ENCODE peak calls at places on chromosomes 4 and X, in seven cellular contexts. B is cardiac fibroblast, M is mucosa of descending colon, W is suprapubic skin, J is epithelial cell of proximal tubule, Z is pancreas, E is adrenal gland. I is an unnamed sample.

GRCh38 chr4:38615847-38616246 is 48.2 kb upstream of the KLF3 start:
- DNase-seq in B (no peak), M (no peak), W (no peak), J (no peak), Z (no peak), E (no peak), I (no peak)

GRCh38 chr4:1375761-1376322 is 28.8 kb downstream of the UVSSA start:
- DNase-seq in B (no peak), M (no peak), W (peak), J (no peak), Z (no peak), E (peak), I (no peak)

GRCh38 chr4:155952546-155952945 is 1.1 kb downstream of the CTSO start:
- DNase-seq in B (peak), M (no peak), W (no peak), J (no peak), Z (no peak), E (no peak), I (peak)

GRCh38 chr4:8376361-8377102 is 64.0 kb downstream of the ACOX3 start:
- DNase-seq in B (no peak), M (no peak), W (no peak), J (no peak), Z (no peak), E (no peak), I (peak)

GRCh38 chrX:103275947-103276567 is 493 bp downstream of the TCEAL5 start:
- DNase-seq in B (no peak), M (no peak), W (no peak), J (no peak), Z (no peak), E (no peak), I (no peak)

GRCh38 chr4:184503869-184504300 is 29.5 kb upstream of the IRF2 start:
- DNase-seq in B (no peak), M (no peak), W (no peak), J (no peak), Z (no peak), E (no peak), I (no peak)

GRCh38 chr4:148092316-148093014 is 349.7 kb downstream of the NR3C2 start:
- DNase-seq in B (no peak), M (no peak), W (no peak), J (no peak), Z (no peak), E (no peak), I (no peak)

GRCh38 chr4:138841341-138841740 is 174.2 kb upstream of the NOCT start:
- DNase-seq in B (no peak), M (no peak), W (no peak), J (no peak), Z (no peak), E (no peak), I (no peak)

GRCh38 chrX:23952984-23953907 is 45.4 kb downstream of the CXorf58 start:
- DNase-seq in B (peak), M (no peak), W (no peak), J (no peak), Z (no peak), E (no peak), I (no peak)

GRCh38 chrX:83845397-83845796 is 15.5 kb upstream of the CYLC1 start:
- DNase-seq in B (peak), M (no peak), W (no peak), J (no peak), Z (no peak), E (peak), I (peak)

GRCh38 chrX:114181195-114181594 is 402.7 kb upstream of the HTR2C start:
- DNase-seq in B (no peak), M (no peak), W (no peak), J (no peak), Z (no peak), E (no peak), I (no peak)

GRCh38 chrX:44474410-44474809 is 68.2 kb downstream of the FUNDC1 start:
- DNase-seq in B (peak), M (no peak), W (no peak), J (no peak), Z (no peak), E (no peak), I (no peak)

GRCh38 chr4:78323439-78323838 is 228.1 kb upstream of the ANXA3 start:
- DNase-seq in B (no peak), M (no peak), W (no peak), J (no peak), Z (no peak), E (no peak), I (no peak)

GRCh38 chr4:121112530-121112929 is 40.2 kb upstream of the NDNF start:
- DNase-seq in B (no peak), M (no peak), W (no peak), J (no peak), Z (no peak), E (no peak), I (no peak)

GRCh38 chr4:1337376-1337831 is 9.6 kb upstream of the UVSSA start:
- DNase-seq in B (no peak), M (peak), W (no peak), J (no peak), Z (no peak), E (no peak), I (no peak)

GRCh38 chr4:189660737-189661330 is 279.8 kb upstream of the FRG1 start:
- DNase-seq in B (no peak), M (no peak), W (no peak), J (no peak), Z (no peak), E (no peak), I (no peak)

GRCh38 chrX:5726246-5726645 is 502.4 kb downstream of the NLGN4X start:
- DNase-seq in B (no peak), M (no peak), W (no peak), J (no peak), Z (no peak), E (peak), I (peak)

GRCh38 chrX:7815166-7815565 is 27.8 kb upstream of the VCX start:
- DNase-seq in B (no peak), M (no peak), W (no peak), J (no peak), Z (no peak), E (no peak), I (no peak)

GRCh38 chrX:51459125-51459524 is 37.3 kb downstream of the NUDT11 start:
- DNase-seq in B (peak), M (no peak), W (no peak), J (no peak), Z (no peak), E (no peak), I (peak)

GRCh38 chr4:156536661-156537060 is 434.9 kb downstream of the PDGFC start:
- DNase-seq in B (no peak), M (no peak), W (no peak), J (no peak), Z (no peak), E (no peak), I (peak)

GRCh38 chr4:166042510-166043055 is 169.5 kb downstream of the TLL1 start:
- DNase-seq in B (peak), M (no peak), W (no peak), J (no peak), Z (no peak), E (no peak), I (no peak)

GRCh38 chrX:43068639-43069038 is 290.7 kb upstream of the PPP1R2C start:
- DNase-seq in B (no peak), M (no peak), W (no peak), J (no peak), Z (no peak), E (no peak), I (no peak)

GRCh38 chr4:40486534-40486933 is 143.1 kb downstream of the RBM47 start:
- DNase-seq in B (peak), M (no peak), W (no peak), J (no peak), Z (no peak), E (no peak), I (no peak)

GRCh38 chrX:2650865-2651264 is 40.2 kb upstream of the CD99 start:
- DNase-seq in B (peak), M (no peak), W (no peak), J (no peak), Z (no peak), E (no peak), I (no peak)

GRCh38 chrX:106696502-106696901 is 30.0 kb upstream of the RNF128 start:
- DNase-seq in B (no peak), M (no peak), W (no peak), J (no peak), Z (no peak), E (no peak), I (no peak)

GRCh38 chrX:37474478-37474877 is 97.0 kb upstream of the LANCL3 start:
- DNase-seq in B (no peak), M (no peak), W (no peak), J (no peak), Z (no peak), E (no peak), I (no peak)

GRCh38 chr4:110155632-110156031 is 42.8 kb downstream of the ELOVL6 start:
- DNase-seq in B (no peak), M (no peak), W (no peak), J (no peak), Z (no peak), E (no peak), I (peak)

GRCh38 chr4:2858451-2859217 is 15.0 kb downstream of the ADD1 start:
- DNase-seq in B (peak), M (no peak), W (no peak), J (no peak), Z (no peak), E (peak), I (no peak)
- H3K4me3 ChIP-seq in B (no peak), M (no peak), W (no peak), J (no peak), Z (no peak), E (no peak), I (no peak)

GRCh38 chr4:77072195-77072753 is 3.5 kb downstream of the CCNI start:
- DNase-seq in B (no peak), M (no peak), W (no peak), J (no peak), Z (peak), E (no peak), I (no peak)
- H3K4me3 ChIP-seq in B (no peak), M (no peak), W (no peak), J (no peak), Z (no peak), E (no peak), I (no peak)

GRCh38 chrX:19517965-19518364 is 2.7 kb upstream of the MAP3K15 start:
- DNase-seq in B (no peak), M (no peak), W (no peak), J (no peak), Z (no peak), E (no peak), I (no peak)
- H3K4me3 ChIP-seq in B (no peak), M (no peak), W (no peak), J (no peak), Z (no peak), E (no peak), I (no peak)

DNA sequence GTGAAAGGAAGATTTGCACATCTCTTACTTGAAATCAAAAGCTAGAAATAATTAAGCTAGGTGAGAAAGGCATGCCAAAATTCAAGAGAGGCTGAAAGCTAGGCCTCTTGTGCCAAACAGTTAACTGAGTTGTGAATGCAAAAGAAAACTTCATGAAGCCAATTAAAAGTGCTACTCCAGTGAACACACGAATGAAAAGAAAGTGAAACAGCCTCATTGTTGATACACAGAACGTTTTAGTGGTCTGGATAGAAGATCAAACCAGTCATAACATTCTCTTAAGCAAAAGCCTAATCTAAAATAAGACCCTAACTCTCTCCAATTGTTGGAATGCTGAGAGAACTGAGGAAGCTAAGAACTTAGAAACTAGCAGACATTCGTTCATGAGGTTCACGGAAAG is 122.3 kb downstream of the UNC5C start:
- DNase-seq in B (no peak), M (no peak), W (no peak), J (no peak), Z (no peak), E (no peak), I (no peak)
- H3K4me3 ChIP-seq in B (no peak), M (no peak), W (no peak), J (no peak), Z (no peak), E (no peak), I (no peak)

I was measured in astrocyte of the spinal cord.